ENCODE peak calls at places on chromosomes 5 and 9, in nine cellular contexts. K is colonic mucosa, S is cardiac fibroblast, H is epithelial cell of esophagus, X is Caco-2, O is upper lobe of right lung, N is cardiac muscle cell, C is fibroblast of pulmonary artery, R is fibroblast of lung. P is an unnamed sample.

GRCh38 chr5:131163315-131164119 is 1.5 kb downstream of the HINT1 start:
- DNase-seq in K (no peak), S (peak), H (peak), X (no peak), O (no peak), N (peak), C (peak), R (peak), P (no peak)

GRCh38 chr5:142740903-142741302 is 29.3 kb upstream of the ARHGAP26 start:
- DNase-seq in K (no peak), S (peak), H (no peak), X (no peak), O (no peak), N (peak), C (peak), R (no peak), P (peak)

GRCh38 chr5:33441241-33441844 is 578 bp downstream of the TARS1 start:
- DNase-seq in K (peak), S (peak), H (peak), X (no peak), O (no peak), N (peak), C (no peak), R (peak), P (peak)

GRCh38 chr5:180639287-180639686 is 10.1 kb downstream of the FLT4 start:
- DNase-seq in K (no peak), S (no peak), H (no peak), X (no peak), O (no peak), N (no peak), C (no peak), R (no peak), P (no peak)

GRCh38 chr9:136848393-136849037 is 694 bp upstream of the PHPT1 start:
- DNase-seq in K (peak), S (no peak), H (peak), X (peak), O (peak), N (peak), C (no peak), R (no peak), P (no peak)

GRCh38 chr9:136623849-136624183 is 38.9 kb upstream of the EGFL7 start:
- DNase-seq in K (peak), S (no peak), H (peak), X (peak), O (no peak), N (no peak), C (no peak), R (no peak), P (no peak)

GRCh38 chr5:174951151-174951780 is 226.9 kb downstream of the MSX2 start:
- DNase-seq in K (peak), S (peak), H (peak), X (peak), O (no peak), N (peak), C (peak), R (peak), P (peak)

GRCh38 chr9:110047955-110048472 is 159.9 kb downstream of the C9orf152 start:
- DNase-seq in K (no peak), S (no peak), H (no peak), X (no peak), O (no peak), N (no peak), C (no peak), R (peak), P (no peak)

GRCh38 chr5:113250341-113250953 is 184.3 kb downstream of the TSSK1B start:
- DNase-seq in K (no peak), S (peak), H (no peak), X (no peak), O (no peak), N (peak), C (peak), R (peak), P (peak)

GRCh38 chr9:94867281-94867841 is 140.9 kb downstream of the AOPEP start:
- DNase-seq in K (peak), S (peak), H (peak), X (peak), O (peak), N (peak), C (peak), R (peak), P (no peak)

GRCh38 chr5:168939887-168940534 is 360.8 kb upstream of the PANK3 start:
- DNase-seq in K (no peak), S (no peak), H (no peak), X (no peak), O (no peak), N (no peak), C (no peak), R (no peak), P (no peak)

GRCh38 chr9:34501889-34502425 is 20.8 kb downstream of the ENHO start:
- DNase-seq in K (no peak), S (peak), H (peak), X (no peak), O (peak), N (peak), C (peak), R (peak), P (peak)
- TF ChIP-seq CTCF in K (no peak), S (peak), H (no peak), X (no peak), O (no peak), N (peak), C (peak), R (no peak), P (peak)

GRCh38 chr5:141439411-141440141 is 9.3 kb downstream of the PCDHGA12 start:
- DNase-seq in K (no peak), S (no peak), H (no peak), X (no peak), O (no peak), N (no peak), C (no peak), R (peak), P (no peak)
- TF ChIP-seq CTCF in K (no peak), S (no peak), H (no peak), X (no peak), O (no peak), N (no peak), C (no peak), R (no peak), P (no peak)

DNA sequence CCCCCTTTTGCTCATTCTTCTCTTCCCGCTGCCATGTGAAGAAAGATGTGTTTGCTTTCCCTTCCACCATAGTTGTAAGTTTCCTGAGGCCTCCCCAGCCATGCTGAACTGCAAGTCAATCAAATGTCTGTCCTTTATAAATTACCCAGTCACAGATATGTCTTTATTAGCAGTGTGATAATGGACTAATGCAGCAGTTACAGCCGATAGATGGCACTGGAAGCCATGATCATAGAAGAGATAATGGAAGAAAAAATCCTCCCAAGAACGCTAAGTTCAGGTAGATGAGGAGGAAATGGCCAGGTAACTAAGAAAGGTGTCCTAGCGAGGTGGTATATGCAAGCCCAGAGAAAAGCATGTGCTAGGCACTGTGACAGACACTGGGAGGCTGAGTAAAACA is 51.2 kb downstream of the TNFSF8 start:
- DNase-seq in K (no peak), S (no peak), H (no peak), X (no peak), O (no peak), N (no peak), C (no peak), R (no peak), P (no peak)
- TF ChIP-seq CTCF in K (no peak), S (no peak), H (no peak), X (no peak), O (no peak), N (no peak), C (no peak), R (no peak), P (no peak)

DNA sequence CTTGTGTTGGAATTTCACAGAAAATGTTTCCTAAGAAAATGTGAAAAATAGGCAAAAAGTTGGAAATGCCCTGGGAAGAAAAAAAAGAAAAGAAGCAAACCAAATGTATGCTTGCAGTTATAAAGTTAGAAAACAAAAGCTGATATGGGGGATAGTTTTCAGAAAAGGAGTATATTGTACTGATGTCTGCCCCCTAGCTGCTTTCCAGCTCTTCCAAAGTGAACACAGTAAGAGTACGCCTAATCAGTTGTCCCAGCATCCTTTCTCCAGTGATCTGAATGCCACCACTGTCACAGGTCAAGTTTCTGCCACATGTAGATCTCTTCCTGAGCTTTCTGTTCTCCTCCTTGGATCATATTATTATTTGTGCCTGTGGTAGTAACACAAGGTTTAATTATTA is 5.8 kb downstream of the TYRP1 start:
- DNase-seq in K (no peak), S (peak), H (no peak), X (no peak), O (no peak), N (peak), C (peak), R (no peak), P (no peak)
- TF ChIP-seq CTCF in K (no peak), S (peak), H (peak), X (no peak), O (no peak), N (peak), C (peak), R (peak), P (peak)

DNA sequence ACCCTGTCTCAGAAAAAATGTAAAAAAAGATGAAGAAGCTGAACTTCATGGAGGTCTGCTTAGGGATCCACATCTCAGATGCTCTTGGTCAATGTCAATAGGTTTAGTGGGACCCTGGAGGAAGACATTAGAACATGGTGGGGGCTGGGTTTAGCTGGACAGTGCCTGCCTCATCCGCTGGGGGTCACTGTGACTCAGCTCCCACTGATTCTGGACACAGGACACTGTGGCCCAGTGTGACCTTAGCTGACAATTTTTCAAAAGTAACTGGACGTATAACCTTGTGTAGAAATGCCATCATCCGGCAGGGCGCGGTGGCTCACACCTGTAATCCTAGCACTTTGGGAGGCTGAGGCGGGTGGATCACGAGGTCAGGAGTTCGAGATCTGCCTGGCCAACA is 7.3 kb upstream of the HNRNPAB start:
- DNase-seq in K (no peak), S (no peak), H (no peak), X (no peak), O (no peak), N (no peak), C (no peak), R (no peak), P (no peak)
- TF ChIP-seq CTCF in K (peak), S (peak), H (no peak), X (peak), O (peak), N (peak), C (peak), R (peak), P (peak)

GRCh38 chr5:13250450-13251291 is 693.8 kb downstream of the DNAH5 start:
- DNase-seq in K (no peak), S (no peak), H (peak), X (no peak), O (no peak), N (no peak), C (no peak), R (no peak), P (no peak)
- TF ChIP-seq CTCF in K (no peak), S (peak), H (peak), X (peak), O (peak), N (no peak), C (peak), R (peak), P (peak)

GRCh38 chr5:157564149-157564711 is 11.3 kb downstream of the ADAM19 start:
- DNase-seq in K (no peak), S (no peak), H (no peak), X (no peak), O (no peak), N (no peak), C (peak), R (peak), P (no peak)
- TF ChIP-seq CTCF in K (no peak), S (no peak), H (no peak), X (no peak), O (peak), N (peak), C (peak), R (no peak), P (no peak)

GRCh38 chr9:78049484-78049883 is 17.9 kb upstream of the GNAQ start:
- DNase-seq in K (no peak), S (no peak), H (no peak), X (no peak), O (no peak), N (no peak), C (no peak), R (no peak), P (no peak)
- TF ChIP-seq CTCF in K (no peak), S (no peak), H (no peak), X (no peak), O (no peak), N (no peak), C (no peak), R (no peak), P (no peak)

GRCh38 chr5:159965031-159965837 is 43.7 kb upstream of the TTC1 start:
- DNase-seq in K (peak), S (peak), H (peak), X (peak), O (peak), N (peak), C (peak), R (peak), P (no peak)
- TF ChIP-seq CTCF in K (peak), S (peak), H (peak), X (peak), O (peak), N (peak), C (peak), R (peak), P (peak)

P was measured in AG09319.